ENCODE peak calls at places on chromosomes 2 and 18, in four cellular contexts. R is GM12865; P is central memory CD4-positive, alpha-beta T cell; G is activated naive CD8-positive, alpha-beta T cell treated with anti-CD3 and anti-CD28 coated beads, Interleukin-2, amount 10 ng/mL, durations not matched to agents 7 days and 5 days. F is an unnamed sample.

GRCh38 chr18:77054606-77055428 is 77.8 kb downstream of the MBP start:
- DNase-seq in G (peak; percentile 79), P (peak; percentile 84), R (peak; percentile 95), F (peak; percentile 87)

GRCh38 chr2:20599861-20600461 is 50.9 kb downstream of the HS1BP3 start:
- DNase-seq in P (no peak), G (peak; percentile 8), R (no peak), F (no peak)

GRCh38 chr18:37578886-37579513 is 13.4 kb upstream of the CELF4 start:
- DNase-seq in P (no peak), G (no peak), R (peak; percentile 20), F (peak; percentile 37)

GRCh38 chr2:43117521-43118143 is 108.8 kb downstream of the ZFP36L2 start:
- DNase-seq in R (no peak), P (no peak), G (no peak), F (no peak)

GRCh38 chr2:71699428-71699827 is 246.1 kb downstream of the DYSF start:
- DNase-seq in R (no peak), G (peak; percentile 2), P (no peak), F (no peak)

GRCh38 chr18:3454365-3455089 is 4.6 kb downstream of the TGIF1 start:
- DNase-seq in G (no peak), P (peak; percentile 51), R (peak; percentile 40), F (peak; percentile 47)

GRCh38 chr2:86301711-86302202 is 35.7 kb downstream of the REEP1 start:
- DNase-seq in G (no peak), P (no peak), R (no peak), F (no peak)

GRCh38 chr2:106096446-106097369 is 97.4 kb downstream of the UXS1 start:
- DNase-seq in G (peak; percentile 60), R (no peak), P (peak; percentile 65), F (no peak)

GRCh38 chr2:27379840-27380625 is 501 bp downstream of the ZNF513 start:
- DNase-seq in P (peak; percentile 24), R (peak; percentile 35), G (no peak), F (peak; percentile 9)

GRCh38 chr2:224584111-224584764 is 925 bp downstream of the CUL3 start:
- DNase-seq in R (peak; percentile 37), G (peak; percentile 40), P (no peak), F (peak; percentile 35)

GRCh38 chr18:63788447-63789096 is 13.4 kb downstream of the SERPINB7 start:
- DNase-seq in P (no peak), G (no peak), R (peak; percentile 24), F (no peak)

GRCh38 chr2:15646661-15647060 is 55.0 kb downstream of the DDX1 start:
- DNase-seq in P (no peak), R (no peak), G (no peak), F (no peak)

GRCh38 chr2:132515010-132515409 is 98.4 kb downstream of the GPR39 start:
- DNase-seq in R (peak; percentile 3), G (no peak), P (no peak), F (no peak)

GRCh38 chr2:195318440-195319111 is 338.4 kb upstream of the SLC39A10 start:
- DNase-seq in G (no peak), R (peak; percentile 46), P (peak; percentile 30), F (peak; percentile 51)

GRCh38 chr18:44779893-44780292 is 99.2 kb downstream of the SETBP1 start:
- DNase-seq in P (no peak), R (no peak), G (no peak), F (no peak)

GRCh38 chr2:161415041-161415440 is 1.1 kb upstream of the TBR1 start:
- DNase-seq in P (no peak), R (no peak), G (peak; percentile 39), F (no peak)

GRCh38 chr2:15159751-15160177 is 401.4 kb downstream of the NBAS start:
- DNase-seq in R (peak; percentile 46), G (no peak), P (no peak), F (peak; percentile 10)

GRCh38 chr18:80182855-80183254 is 64.5 kb downstream of the PARD6G start:
- DNase-seq in R (no peak), G (no peak), P (no peak), F (no peak)

GRCh38 chr18:64295839-64296238 is 147.0 kb upstream of the LINC00305 start:
- DNase-seq in P (no peak), R (no peak), G (no peak), F (no peak)

GRCh38 chr2:35787302-35788031 is 568.1 kb upstream of the CRIM1 start:
- DNase-seq in G (no peak), R (no peak), P (no peak), F (no peak)

GRCh38 chr18:57954928-57955327 is 89.1 kb upstream of the NEDD4L start:
- DNase-seq in G (no peak), P (no peak), R (no peak), F (no peak)

GRCh38 chr2:213251618-213252017 is 32.6 kb upstream of the SPAG16 start:
- DNase-seq in R (peak; percentile 80), G (no peak), P (peak; percentile 34), F (peak; percentile 61)

GRCh38 chr2:146240376-146240775 is 1604.5 kb upstream of the ACVR2A start:
- DNase-seq in G (no peak), R (no peak), P (no peak), F (no peak)

GRCh38 chr2:215851091-215851490 is 162.3 kb downstream of the MREG start:
- DNase-seq in P (no peak), G (no peak), R (no peak), F (no peak)

GRCh38 chr2:188978291-188979081 is 4.3 kb downstream of the COL3A1 start:
- DNase-seq in P (no peak), R (peak; percentile 44), G (no peak), F (peak; percentile 49)

GRCh38 chr18:50879302-50880107 is 587 bp downstream of the ME2 start:
- DNase-seq in P (peak; percentile 48), R (peak; percentile 56), G (no peak), F (peak; percentile 61)

GRCh38 chr2:109020217-109020637 is 31.2 kb upstream of the EDAR start:
- DNase-seq in R (no peak), G (no peak), P (peak; percentile 34), F (no peak)

GRCh38 chr18:2657788-2658458 is 2.4 kb downstream of the SMCHD1 start:
- DNase-seq in P (no peak), G (no peak), R (peak; percentile 31), F (peak; percentile 13)

GRCh38 chr18:55982992-55983391 is 395.0 kb upstream of the TCF4 start:
- DNase-seq in R (no peak), G (no peak), P (no peak), F (no peak)

GRCh38 chr2:219272995-219273394 is 6.2 kb upstream of the DNAJB2 start:
- DNase-seq in P (no peak), G (no peak), R (no peak), F (no peak)

GRCh38 chr2:17160594-17160993 is 357.6 kb downstream of the RAD51AP2 start:
- DNase-seq in R (no peak), P (no peak), G (no peak), F (no peak)

GRCh38 chr2:56102866-56103265 is 80.9 kb upstream of the CCDC85A start:
- DNase-seq in G (no peak), R (no peak), P (no peak), F (no peak)

GRCh38 chr18:48376406-48376805 is 32.8 kb downstream of the ZBTB7C start:
- DNase-seq in G (no peak), R (no peak), P (no peak), F (no peak)

GRCh38 chr2:27494284-27494943 is 586 bp downstream of the FNDC4 start:
- DNase-seq in R (no peak), P (no peak), G (no peak), F (no peak)